ENCODE peak calls at places on chromosomes 1 and 21, in six cellular contexts. One of them, this sample, is unnamed.

GRCh38 chr1:212782422-212783154 is 9.0 kb downstream of the NSL1 start:
- DNase-seq in MCF 10A: peak
- DNase-seq in stimulated activated CD4-positive, alpha-beta T cell treated with anti-CD3 and anti-CD28 coated beads, Interleukin-2, amount 100 ng/mL, for 24 hours: no peak
- DNase-seq in pancreas: no peak
- DNase-seq in testis: no peak
- DNase-seq in NCI-H1436: no peak
- DNase-seq in this sample: no peak

GRCh38 chr1:243731974-243732373 is 118.1 kb downstream of the AKT3 start:
- DNase-seq in MCF 10A: no peak
- DNase-seq in stimulated activated CD4-positive, alpha-beta T cell treated with anti-CD3 and anti-CD28 coated beads, Interleukin-2, amount 100 ng/mL, for 24 hours: no peak
- DNase-seq in pancreas: no peak
- DNase-seq in testis: no peak
- DNase-seq in NCI-H1436: no peak
- DNase-seq in this sample: no peak

GRCh38 chr1:57232500-57232899 is 191.4 kb downstream of the DAB1 start:
- DNase-seq in MCF 10A: peak
- DNase-seq in stimulated activated CD4-positive, alpha-beta T cell treated with anti-CD3 and anti-CD28 coated beads, Interleukin-2, amount 100 ng/mL, for 24 hours: no peak
- DNase-seq in pancreas: no peak
- DNase-seq in testis: no peak
- DNase-seq in NCI-H1436: no peak
- DNase-seq in this sample: no peak

GRCh38 chr1:90926971-90927370 is 94.9 kb downstream of the ZNF644 start:
- DNase-seq in MCF 10A: no peak
- DNase-seq in stimulated activated CD4-positive, alpha-beta T cell treated with anti-CD3 and anti-CD28 coated beads, Interleukin-2, amount 100 ng/mL, for 24 hours: no peak
- DNase-seq in pancreas: no peak
- DNase-seq in testis: no peak
- DNase-seq in NCI-H1436: no peak
- DNase-seq in this sample: peak

GRCh38 chr1:3651011-3651938 is 1.0 kb upstream of the TP73 start:
- DNase-seq in MCF 10A: no peak
- DNase-seq in stimulated activated CD4-positive, alpha-beta T cell treated with anti-CD3 and anti-CD28 coated beads, Interleukin-2, amount 100 ng/mL, for 24 hours: peak
- DNase-seq in pancreas: no peak
- DNase-seq in testis: no peak
- DNase-seq in NCI-H1436: no peak
- DNase-seq in this sample: peak

GRCh38 chr1:234069760-234070159 is 165.3 kb downstream of the SLC35F3 start:
- DNase-seq in MCF 10A: peak
- DNase-seq in stimulated activated CD4-positive, alpha-beta T cell treated with anti-CD3 and anti-CD28 coated beads, Interleukin-2, amount 100 ng/mL, for 24 hours: no peak
- DNase-seq in pancreas: no peak
- DNase-seq in testis: peak
- DNase-seq in NCI-H1436: peak
- DNase-seq in this sample: no peak

GRCh38 chr1:36086529-36087232 is 2.0 kb upstream of the ADPRS start:
- DNase-seq in MCF 10A: no peak
- DNase-seq in stimulated activated CD4-positive, alpha-beta T cell treated with anti-CD3 and anti-CD28 coated beads, Interleukin-2, amount 100 ng/mL, for 24 hours: no peak
- DNase-seq in pancreas: no peak
- DNase-seq in testis: no peak
- DNase-seq in NCI-H1436: no peak
- DNase-seq in this sample: peak

GRCh38 chr1:39061951-39062350 is 35.8 kb downstream of the NDUFS5 start:
- DNase-seq in MCF 10A: peak
- DNase-seq in stimulated activated CD4-positive, alpha-beta T cell treated with anti-CD3 and anti-CD28 coated beads, Interleukin-2, amount 100 ng/mL, for 24 hours: no peak
- DNase-seq in pancreas: no peak
- DNase-seq in testis: no peak
- DNase-seq in NCI-H1436: no peak
- DNase-seq in this sample: no peak

GRCh38 chr1:150161747-150162581 is 12.2 kb downstream of the PLEKHO1 start:
- DNase-seq in MCF 10A: peak
- DNase-seq in stimulated activated CD4-positive, alpha-beta T cell treated with anti-CD3 and anti-CD28 coated beads, Interleukin-2, amount 100 ng/mL, for 24 hours: no peak
- DNase-seq in pancreas: no peak
- DNase-seq in testis: no peak
- DNase-seq in NCI-H1436: no peak
- DNase-seq in this sample: no peak

GRCh38 chr1:98045211-98046030 is 124.6 kb upstream of the DPYD start:
- DNase-seq in MCF 10A: no peak
- DNase-seq in stimulated activated CD4-positive, alpha-beta T cell treated with anti-CD3 and anti-CD28 coated beads, Interleukin-2, amount 100 ng/mL, for 24 hours: no peak
- DNase-seq in pancreas: no peak
- DNase-seq in testis: peak
- DNase-seq in NCI-H1436: no peak
- DNase-seq in this sample: peak

GRCh38 chr21:36756527-36756926 is 57.6 kb downstream of the SIM2 start:
- DNase-seq in MCF 10A: no peak
- DNase-seq in stimulated activated CD4-positive, alpha-beta T cell treated with anti-CD3 and anti-CD28 coated beads, Interleukin-2, amount 100 ng/mL, for 24 hours: no peak
- DNase-seq in pancreas: no peak
- DNase-seq in testis: no peak
- DNase-seq in NCI-H1436: no peak
- DNase-seq in this sample: no peak

GRCh38 chr1:185444651-185445050 is 127.6 kb upstream of the IVNS1ABP start:
- DNase-seq in MCF 10A: no peak
- DNase-seq in stimulated activated CD4-positive, alpha-beta T cell treated with anti-CD3 and anti-CD28 coated beads, Interleukin-2, amount 100 ng/mL, for 24 hours: no peak
- DNase-seq in pancreas: no peak
- DNase-seq in testis: no peak
- DNase-seq in NCI-H1436: no peak
- DNase-seq in this sample: peak

GRCh38 chr21:26837539-26837938 is 7.7 kb downstream of the ADAMTS1 start:
- DNase-seq in MCF 10A: no peak
- DNase-seq in stimulated activated CD4-positive, alpha-beta T cell treated with anti-CD3 and anti-CD28 coated beads, Interleukin-2, amount 100 ng/mL, for 24 hours: no peak
- DNase-seq in pancreas: no peak
- DNase-seq in testis: no peak
- DNase-seq in NCI-H1436: no peak
- DNase-seq in this sample: no peak

GRCh38 chr21:28805885-28806284 is 186.8 kb downstream of the LTN1 start:
- DNase-seq in MCF 10A: peak
- DNase-seq in stimulated activated CD4-positive, alpha-beta T cell treated with anti-CD3 and anti-CD28 coated beads, Interleukin-2, amount 100 ng/mL, for 24 hours: no peak
- DNase-seq in pancreas: no peak
- DNase-seq in testis: peak
- DNase-seq in NCI-H1436: no peak
- DNase-seq in this sample: no peak

GRCh38 chr1:78254517-78254916 is 208.8 kb downstream of the GIPC2 start:
- DNase-seq in MCF 10A: peak
- DNase-seq in stimulated activated CD4-positive, alpha-beta T cell treated with anti-CD3 and anti-CD28 coated beads, Interleukin-2, amount 100 ng/mL, for 24 hours: no peak
- DNase-seq in pancreas: no peak
- DNase-seq in testis: no peak
- DNase-seq in NCI-H1436: no peak
- DNase-seq in this sample: no peak